ENCODE peak calls at places on chromosomes 3 and 15, in five cellular contexts. P, A, O, W and R are unnamed samples.
A peak's percentile ranks its signal among the peaks of the same experiment; 100 is the strongest.

GRCh38 chr15:99466701-99467337 is 99.0 kb upstream of the MEF2A start:
- DNase-seq in P (no peak), A (no peak), O (no peak), W (no peak), R (peak; percentile 86)

GRCh38 chr15:49273734-49274318 is 103.8 kb downstream of the GALK2 start:
- DNase-seq in P (no peak), A (peak; percentile 3), O (no peak), W (no peak), R (peak; percentile 12)

GRCh38 chr3:74149466-74149865 is 465.0 kb downstream of the CNTN3 start:
- DNase-seq in P (no peak), A (no peak), O (no peak), W (no peak), R (no peak)

GRCh38 chr3:22922317-22922716 is 280.8 kb upstream of the UBE2E2 start:
- DNase-seq in P (no peak), A (no peak), O (no peak), W (no peak), R (peak; percentile 44)

GRCh38 chr3:126982125-126982521 is 792 bp upstream of the PLXNA1 start:
- DNase-seq in P (no peak), A (no peak), O (no peak), W (no peak), R (peak; percentile 19)

GRCh38 chr3:17894434-17895060 is 152.1 kb upstream of the TBC1D5 start:
- DNase-seq in P (peak; percentile 64), A (peak; percentile 21), O (no peak), W (no peak), R (peak; percentile 80)

GRCh38 chr15:87118424-87118823 is 1038.8 kb downstream of the AGBL1 start:
- DNase-seq in P (peak; percentile 11), A (no peak), O (no peak), W (no peak), R (no peak)

GRCh38 chr15:76588811-76589747 is 252.5 kb downstream of the ISL2 start:
- DNase-seq in P (no peak), A (no peak), O (no peak), W (no peak), R (no peak)

GRCh38 chr3:30658328-30659052 is 52.1 kb downstream of the TGFBR2 start:
- DNase-seq in P (no peak), A (peak; percentile 88), O (no peak), W (no peak), R (peak; percentile 86)

GRCh38 chr3:124861041-124861440 is 26.1 kb downstream of the ITGB5 start:
- DNase-seq in P (no peak), A (peak; percentile 33), O (peak; percentile 65), W (no peak), R (no peak)

GRCh38 chr3:55792010-55792409 is 304.9 kb upstream of the WNT5A start:
- DNase-seq in P (no peak), A (no peak), O (no peak), W (no peak), R (no peak)

GRCh38 chr3:162769559-162769958 is 1273.0 kb downstream of the OTOL1 start:
- DNase-seq in P (no peak), A (no peak), O (no peak), W (no peak), R (peak; percentile 19)

GRCh38 chr3:72999971-73000370 is 3.4 kb downstream of the PPP4R2 start:
- DNase-seq in P (no peak), A (no peak), O (no peak), W (no peak), R (peak; percentile 13)

GRCh38 chr3:117955196-117955595 is 1079.5 kb downstream of the IGSF11 start:
- DNase-seq in P (no peak), A (no peak), O (no peak), W (no peak), R (peak; percentile 1)

GRCh38 chr3:164186095-164186494 is 892.2 kb downstream of the SI start:
- DNase-seq in P (no peak), A (no peak), O (no peak), W (no peak), R (no peak)

GRCh38 chr3:124824286-124824915 is 62.8 kb downstream of the ITGB5 start:
- DNase-seq in P (no peak), A (no peak), O (no peak), W (no peak), R (no peak)

DNA sequence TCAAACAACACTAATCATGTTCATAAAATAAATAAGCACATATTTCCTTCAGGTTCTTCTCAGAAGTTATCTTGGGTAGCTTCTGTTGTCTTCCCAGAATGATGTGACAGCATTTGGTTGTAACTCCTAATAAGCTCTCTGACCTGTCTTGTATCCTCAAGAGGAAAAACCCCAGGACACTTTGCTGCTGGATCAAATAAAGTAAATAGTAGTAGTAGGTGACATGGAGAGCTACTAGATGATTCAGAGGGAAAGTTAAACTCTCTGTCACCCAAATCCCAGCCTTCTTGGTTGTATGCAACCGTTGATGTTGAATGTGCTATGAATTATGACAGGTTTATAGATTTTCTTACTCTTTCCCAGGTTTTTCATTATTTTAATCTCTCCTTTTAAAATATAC is 143.0 kb downstream of the ARPP21 start:
- DNase-seq in P (no peak), A (no peak), O (no peak), W (no peak), R (no peak)
- H3K4me3 ChIP-seq in P (no peak overlapping the region), A (no peak overlapping the region), O (no peak overlapping the region), W (no peak overlapping the region), R (no peak overlapping the region)

GRCh38 chr3:62226601-62227339 is 146.6 kb downstream of the FEZF2 start:
- DNase-seq in P (no peak), A (no peak), O (no peak), W (no peak), R (no peak)

GRCh38 chr3:62228467-62228866 is 144.9 kb downstream of the FEZF2 start:
- DNase-seq in P (no peak), A (no peak), O (no peak), W (no peak), R (no peak)

GRCh38 chr3:62233065-62233464 is 140.3 kb downstream of the FEZF2 start:
- DNase-seq in P (no peak), A (no peak), O (no peak), W (no peak), R (no peak)

GRCh38 chr3:62229201-62229600 is 144.1 kb downstream of the FEZF2 start:
- DNase-seq in P (no peak), A (no peak), O (no peak), W (no peak), R (peak; percentile 14)

DNA sequence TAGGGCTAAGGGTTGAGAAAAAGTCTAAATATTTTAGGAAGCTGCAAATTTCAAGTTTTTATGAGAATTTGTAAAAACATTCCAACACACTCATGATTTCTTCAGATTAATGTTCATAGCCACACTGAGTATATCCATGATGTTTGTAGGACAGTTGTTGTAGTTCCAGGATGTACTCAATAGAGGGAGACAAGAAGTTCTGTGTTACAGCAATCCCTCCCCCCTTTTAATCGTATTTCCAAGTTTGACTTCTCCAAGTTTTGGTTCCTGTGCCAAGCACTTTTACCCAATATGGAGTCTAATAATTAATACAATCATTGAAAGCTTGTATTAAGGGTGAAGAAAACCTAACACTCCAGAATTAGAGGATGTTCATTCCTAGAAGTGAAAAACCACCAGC is 143.4 kb downstream of the FEZF2 start:
- DNase-seq in P (no peak), A (no peak), O (no peak), W (no peak), R (peak; percentile 49)
- TF ChIP-seq CTCF in P (peak; percentile 46), A (no peak), O (no peak), W (no peak), R (peak; percentile 50)

GRCh38 chr3:141439589-141439988 is 47.2 kb upstream of the RASA2 start:
- DNase-seq in P (no peak), A (no peak), O (no peak), W (no peak), R (no peak)
- H3K4me3 ChIP-seq in P (no peak overlapping the region), A (no peak overlapping the region), O (no peak overlapping the region), W (no peak overlapping the region), R (no peak overlapping the region)

GRCh38 chr3:61634678-61635077 is 73.3 kb downstream of the PTPRG start:
- DNase-seq in P (peak; percentile 11), A (no peak), O (no peak), W (no peak), R (no peak)

GRCh38 chr3:61628636-61629035 is 67.3 kb downstream of the PTPRG start:
- DNase-seq in P (no peak), A (no peak), O (no peak), W (no peak), R (no peak)

GRCh38 chr3:61632568-61633175 is 71.3 kb downstream of the PTPRG start:
- DNase-seq in P (no peak), A (no peak), O (no peak), W (no peak), R (peak; percentile 38)

GRCh38 chr3:61629442-61629841 is 68.1 kb downstream of the PTPRG start:
- DNase-seq in P (no peak), A (no peak), O (no peak), W (no peak), R (no peak)

GRCh38 chr3:61631108-61631769 is 69.9 kb downstream of the PTPRG start:
- DNase-seq in P (no peak), A (no peak), O (no peak), W (no peak), R (no peak)
- TF ChIP-seq CTCF in P (no peak), A (no peak), O (no peak), W (no peak), R (no peak)

GRCh38 chr3:121517950-121518349 is 27.8 kb downstream of the POLQ start:
- DNase-seq in P (no peak), A (no peak), O (no peak), W (no peak), R (no peak)
- H3K4me3 ChIP-seq in P (no peak overlapping the region), A (no peak overlapping the region), O (no peak overlapping the region), W (no peak overlapping the region), R (no peak overlapping the region)

DNA sequence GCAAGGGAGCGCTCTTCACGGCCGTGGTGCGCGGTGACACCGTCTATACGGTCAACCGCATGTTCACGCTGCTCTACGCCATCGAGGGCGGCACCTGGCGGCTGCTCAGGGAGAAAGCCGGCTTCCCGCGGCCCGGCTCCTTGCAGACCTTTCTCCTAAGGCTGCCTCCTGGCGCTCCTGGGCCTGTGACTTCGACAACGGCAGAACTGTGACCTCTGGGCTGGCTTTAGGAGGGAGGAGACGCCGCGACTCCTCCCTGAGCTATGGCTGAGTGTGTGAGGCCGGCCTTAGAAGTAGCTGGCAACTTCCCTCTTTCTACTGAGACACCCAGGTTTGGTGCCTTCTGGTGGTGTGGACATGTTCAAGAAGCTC is 1.4 kb downstream of the KBTBD13 start:
- DNase-seq in P (peak; percentile 31), A (peak; percentile 56), O (peak; percentile 89), W (peak; percentile 79), R (peak; percentile 67)
- TF ChIP-seq CTCF in P (peak; percentile 69), A (peak; percentile 65), O (peak; percentile 60), W (peak; percentile 65), R (peak; percentile 80)